ENCODE peak calls at places on chromosome 22, in six cellular contexts. M, X, N, H, L and J are unnamed samples.
A peak's percentile ranks its signal among the peaks of the same experiment; 100 is the strongest.

GRCh38 chr22:31162015-31162765 is 2.2 kb downstream of the RNF185 start:
- DNase-seq in M (no peak), N (no peak), H (peak; percentile 41), L (no peak), X (no peak), J (no peak)

GRCh38 chr22:35838849-35839646 is 121.4 kb downstream of the APOL5 start:
- DNase-seq in M (no peak), L (peak; percentile 46), X (peak; percentile 56), N (no peak), H (peak; percentile 68), J (peak; percentile 86)

GRCh38 chr22:23677701-23677995 is 13.2 kb upstream of the RGL4 start:
- DNase-seq in M (no peak), N (no peak), L (peak; percentile 15), X (no peak), H (no peak), J (no peak)

GRCh38 chr22:31968022-31968421 is 23.7 kb downstream of the YWHAH start:
- DNase-seq in L (no peak), X (no peak), H (no peak), M (no peak), N (no peak), J (no peak)

GRCh38 chr22:24965822-24966626 is 13.5 kb downstream of the KIAA1671 start:
- DNase-seq in N (no peak), H (no peak), M (peak; percentile 51), X (no peak), L (peak; percentile 48), J (peak; percentile 40)

GRCh38 chr22:47965896-47966295 is 1203.4 kb downstream of the TBC1D22A start:
- DNase-seq in L (no peak), M (no peak), H (no peak), N (no peak), X (no peak), J (no peak)

GRCh38 chr22:23520875-23521441 is 59.1 kb downstream of the IGLL1 start:
- DNase-seq in N (peak; percentile 15), M (peak; percentile 58), L (peak; percentile 63), X (peak; percentile 42), H (peak; percentile 43), J (peak; percentile 22)

GRCh38 chr22:50627452-50627913 is 469 bp downstream of the ARSA start:
- DNase-seq in H (no peak), X (no peak), N (no peak), L (no peak), M (peak; percentile 40), J (no peak)

GRCh38 chr22:48212727-48213126 is 1450.3 kb downstream of the TBC1D22A start:
- DNase-seq in H (no peak), M (no peak), X (no peak), L (no peak), N (no peak), J (no peak)

GRCh38 chr22:35971418-35972119 is 57.1 kb downstream of the RBFOX2 start:
- DNase-seq in X (peak; percentile 50), H (peak; percentile 92), N (no peak), M (no peak), L (no peak), J (peak; percentile 86)

GRCh38 chr22:25453557-25453956 is 110.9 kb upstream of the GRK3 start:
- DNase-seq in N (no peak), H (no peak), M (no peak), X (no peak), L (no peak), J (no peak)

GRCh38 chr22:23837496-23837859 is 1.3 kb downstream of the DERL3 start:
- DNase-seq in X (no peak), M (no peak), L (no peak), N (no peak), H (no peak), J (no peak)

GRCh38 chr22:34951212-34951611 is 114.7 kb upstream of the ISX start:
- DNase-seq in H (no peak), N (no peak), X (no peak), M (no peak), L (no peak), J (no peak)

GRCh38 chr22:26526165-26526564 is 13.9 kb upstream of the TFIP11 start:
- DNase-seq in M (no peak), N (no peak), X (no peak), H (no peak), L (no peak), J (no peak)

GRCh38 chr22:42277988-42278776 is 7.7 kb upstream of the TCF20 start:
- DNase-seq in H (no peak), X (no peak), N (no peak), L (peak; percentile 75), M (no peak), J (peak; percentile 4)

GRCh38 chr22:23856721-23857605 is 712 bp upstream of the SLC2A11 start:
- DNase-seq in L (peak; percentile 80), M (peak; percentile 54), X (no peak), H (peak; percentile 64), N (peak; percentile 28), J (peak; percentile 40)

GRCh38 chr22:48923909-48924475 is 903.7 kb downstream of the BRD1 start:
- DNase-seq in M (no peak), X (no peak), H (no peak), L (no peak), N (no peak), J (no peak)

GRCh38 chr22:49674479-49674830 is 153.2 kb downstream of the BRD1 start:
- DNase-seq in M (no peak), N (no peak), X (no peak), H (no peak), L (no peak), J (no peak)

GRCh38 chr22:23772315-23773246 is at the start of gene MMP11:
- DNase-seq in M (peak; percentile 77), L (peak; percentile 58), N (no peak), X (peak; percentile 63), H (peak; percentile 37), J (no peak)

GRCh38 chr22:29695129-29695926 is 24.5 kb upstream of the CABP7 start:
- DNase-seq in X (no peak), M (no peak), N (no peak), H (no peak), L (no peak), J (no peak)

GRCh38 chr22:30038219-30038618 is 42.0 kb upstream of the HORMAD2 start:
- DNase-seq in N (no peak), X (no peak), M (no peak), L (no peak), H (peak; percentile 76), J (peak; percentile 47)

GRCh38 chr22:26718905-26719304 is 61.5 kb downstream of the MIAT start:
- DNase-seq in N (peak; percentile 30), H (peak; percentile 98), X (no peak), L (no peak), M (no peak), J (peak; percentile 86)

GRCh38 chr22:50186789-50187523 is 1.2 kb downstream of the TRABD start:
- DNase-seq in H (no peak), X (no peak), L (no peak), M (peak; percentile 23), N (no peak), J (peak; percentile 32)

GRCh38 chr22:35904752-35905151 is 123.9 kb downstream of the RBFOX2 start:
- DNase-seq in N (no peak), L (no peak), X (no peak), H (no peak), M (no peak), J (no peak)

GRCh38 chr22:50136431-50137047 is 34.0 kb upstream of the PANX2 start:
- DNase-seq in H (no peak), X (no peak), M (no peak), N (no peak), L (no peak), J (peak; percentile 28)

GRCh38 chr22:17233348-17234043 is 14.3 kb upstream of the ADA2 start:
- DNase-seq in L (no peak), X (no peak), H (no peak), M (no peak), N (no peak), J (no peak)
- H3K4me3 ChIP-seq in L (no peak overlapping the region), X (no peak overlapping the region), H (no peak overlapping the region), M (no peak overlapping the region), N (no peak overlapping the region), J (no peak overlapping the region)

GRCh38 chr22:33919591-33920501 is at the start of gene LARGE1:
- DNase-seq in X (peak; percentile 36), N (peak; percentile 11), L (peak; percentile 33), M (peak; percentile 54), H (peak; percentile 39), J (no peak)

GRCh38 chr22:33914699-33915098 is 5.6 kb downstream of the LARGE1 start:
- DNase-seq in H (no peak), L (no peak), M (no peak), X (no peak), N (no peak), J (no peak)

GRCh38 chr22:33918676-33919590 is 1.3 kb downstream of the LARGE1 start:
- DNase-seq in L (no peak), X (no peak), N (no peak), H (peak; percentile 28), M (no peak), J (no peak)

GRCh38 chr22:33920927-33921575 is 775 bp upstream of the LARGE1 start:
- DNase-seq in L (peak; percentile 94), X (peak; percentile 100), M (peak; percentile 99), H (peak; percentile 95), N (peak; percentile 51), J (peak; percentile 88)

DNA sequence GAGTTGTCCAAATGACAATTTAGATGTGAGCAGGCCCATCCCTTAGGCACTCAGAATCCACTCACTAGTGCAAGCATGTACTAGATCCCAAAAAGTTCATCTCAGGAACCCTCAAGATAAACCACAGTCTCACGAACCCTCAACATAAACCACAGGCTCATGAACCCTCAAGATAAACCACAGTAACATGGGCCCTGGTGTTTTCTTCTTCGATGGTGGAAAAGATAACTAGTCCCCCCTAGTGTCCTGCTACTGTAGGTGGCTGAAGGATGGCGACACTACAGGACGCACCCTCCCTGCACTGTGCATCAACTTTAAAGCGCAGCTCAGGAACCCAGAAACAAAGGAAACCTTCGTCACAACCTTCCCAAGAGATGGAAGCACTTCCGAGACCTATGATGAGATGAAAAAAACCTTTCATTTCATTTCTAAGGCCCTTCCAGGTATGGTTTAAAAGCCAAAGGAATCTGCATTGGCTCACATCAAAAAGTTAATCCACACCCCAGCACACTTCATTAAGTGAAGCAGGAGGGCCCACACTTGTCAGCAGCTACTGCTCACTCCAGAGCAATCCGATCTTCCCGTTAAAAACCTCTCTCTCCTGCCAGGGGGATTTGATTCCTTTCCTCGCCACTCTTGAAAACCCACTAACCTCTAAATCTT is 2.4 kb downstream of the LARGE1 start:
- DNase-seq in X (no peak), L (no peak), M (no peak), H (peak; percentile 27), N (no peak), J (peak; percentile 40)
- TF ChIP-seq CTCF in X (peak; percentile 12), L (no peak), M (peak; percentile 27), H (peak; percentile 36), N (peak; percentile 10), J (peak; percentile 36)

DNA sequence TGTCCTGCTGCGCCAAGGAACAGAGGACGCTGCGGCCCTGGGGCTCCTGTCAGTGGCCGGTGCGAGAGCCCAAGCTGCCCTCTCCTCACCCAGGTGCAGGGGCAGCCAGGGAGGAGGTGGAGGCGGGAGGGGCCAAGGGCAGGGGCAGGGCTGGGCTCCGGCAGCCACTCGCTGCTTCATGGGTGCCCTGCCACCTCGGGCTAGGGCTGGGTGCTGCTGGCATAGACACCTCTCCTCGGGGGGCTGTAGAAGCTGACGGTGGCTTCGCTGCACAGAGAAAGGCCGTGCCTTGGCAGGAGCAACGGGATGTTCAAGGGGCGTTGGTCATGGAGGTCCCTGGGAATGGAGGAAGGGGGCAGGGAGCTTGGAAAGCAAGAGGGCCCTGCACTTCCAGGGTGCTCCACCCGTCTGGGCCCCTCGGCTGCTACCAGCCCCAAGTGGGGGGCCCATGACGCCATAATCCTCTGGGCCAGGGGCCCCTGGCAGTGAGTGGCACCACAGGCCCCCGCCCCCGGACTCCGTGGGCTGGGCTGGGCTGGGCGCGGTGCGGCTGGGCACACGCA is 1.6 kb upstream of the TBX1 start:
- DNase-seq in X (no peak), M (no peak), H (no peak), L (no peak), N (no peak), J (no peak)
- H3K4me3 ChIP-seq in X (no peak overlapping the region), M (no peak overlapping the region), H (no peak overlapping the region), L (no peak overlapping the region), N (no peak overlapping the region), J (no peak overlapping the region)

GRCh38 chr22:17268501-17269223 is 49.4 kb upstream of the ADA2 start:
- DNase-seq in N (no peak), M (no peak), X (no peak), H (no peak), L (no peak), J (no peak)
- TF ChIP-seq CTCF in N (no peak), M (peak; percentile 8), X (no peak), H (no peak), L (no peak), J (no peak)